ENCODE peak calls at places on chromosomes 6 and 20, in ten cellular contexts. H is neural progenitor cell, I is tibial nerve, F is colonic mucosa, J is K562, O is dorsolateral prefrontal cortex, X is pancreas, G is transverse colon, U is Peyer's patch, W is spleen. N is an unnamed sample.

GRCh38 chr6:41734666-41735426 is 562 bp downstream of the TFEB start:
- DNase-seq in H (peak), I (peak), F (peak), J (peak), O (peak), X (peak), G (peak), U (peak), W (peak), N (peak)

GRCh38 chr6:134774244-134774643 is 175.7 kb downstream of the ALDH8A1 start:
- DNase-seq in H (no peak), I (no peak), F (no peak), J (no peak), O (no peak), X (no peak), G (no peak), U (no peak), W (no peak), N (no peak)

GRCh38 chr20:21708738-21709534 is 3.5 kb downstream of the PAX1 start:
- DNase-seq in H (no peak), I (no peak), F (no peak), J (no peak), O (no peak), X (no peak), G (no peak), U (no peak), W (no peak), N (no peak)

GRCh38 chr20:49641683-49642649 is 71.7 kb downstream of the B4GALT5 start:
- DNase-seq in H (peak), I (no peak), F (peak), J (no peak), O (no peak), X (no peak), G (peak), U (no peak), W (no peak), N (no peak)

GRCh38 chr6:34242252-34243130 is 5.8 kb downstream of the HMGA1 start:
- DNase-seq in H (no peak), I (no peak), F (no peak), J (no peak), O (no peak), X (no peak), G (no peak), U (no peak), W (peak), N (no peak)

GRCh38 chr6:65088575-65088974 is 618.5 kb downstream of the EYS start:
- DNase-seq in H (no peak), I (no peak), F (no peak), J (no peak), O (no peak), X (no peak), G (no peak), U (no peak), W (no peak), N (no peak)

GRCh38 chr6:5215181-5215580 is 45.6 kb downstream of the LYRM4 start:
- DNase-seq in H (no peak), I (no peak), F (no peak), J (no peak), O (no peak), X (no peak), G (no peak), U (no peak), W (no peak), N (no peak)

GRCh38 chr20:59832406-59833156 is 100.9 kb downstream of the SYCP2 start:
- DNase-seq in H (no peak), I (no peak), F (peak), J (no peak), O (no peak), X (no peak), G (no peak), U (no peak), W (peak), N (no peak)

GRCh38 chr6:2853766-2854393 is 12.2 kb upstream of the SERPINB1 start:
- DNase-seq in H (peak), I (no peak), F (no peak), J (peak), O (no peak), X (no peak), G (peak), U (peak), W (no peak), N (peak)

GRCh38 chr20:63495771-63496403 is 3.0 kb downstream of the EEF1A2 start:
- DNase-seq in H (peak), I (peak), F (peak), J (peak), O (no peak), X (peak), G (peak), U (peak), W (peak), N (peak)

GRCh38 chr6:73451166-73452106 is 661 bp downstream of the CGAS start:
- DNase-seq in H (peak), I (no peak), F (peak), J (no peak), O (no peak), X (peak), G (peak), U (peak), W (peak), N (peak)

GRCh38 chr6:13384966-13385365 is 56.6 kb upstream of the TBC1D7 start:
- DNase-seq in H (no peak), I (no peak), F (no peak), J (no peak), O (no peak), X (no peak), G (no peak), U (no peak), W (no peak), N (no peak)

GRCh38 chr6:45591306-45591705 is 213.6 kb upstream of the SUPT3H start:
- DNase-seq in H (no peak), I (no peak), F (no peak), J (no peak), O (no peak), X (no peak), G (no peak), U (no peak), W (no peak), N (no peak)

GRCh38 chr6:36139991-36140710 is 9.8 kb downstream of the MAPK13 start:
- DNase-seq in H (no peak), I (no peak), F (no peak), J (peak), O (no peak), X (no peak), G (no peak), U (no peak), W (no peak), N (no peak)

GRCh38 chr6:87993331-87993730 is 54.3 kb upstream of the SPACA1 start:
- DNase-seq in H (no peak), I (no peak), F (no peak), J (no peak), O (peak), X (no peak), G (no peak), U (no peak), W (no peak), N (no peak)

GRCh38 chr6:168155193-168155592 is 76.2 kb upstream of the FRMD1 start:
- DNase-seq in H (no peak), I (no peak), F (no peak), J (no peak), O (no peak), X (no peak), G (no peak), U (no peak), W (no peak), N (no peak)

GRCh38 chr6:44630125-44631028 is 242.9 kb downstream of the CDC5L start:
- DNase-seq in H (peak), I (no peak), F (no peak), J (peak), O (no peak), X (no peak), G (peak), U (no peak), W (no peak), N (no peak)

GRCh38 chr6:148761532-148761951 is 14.7 kb downstream of the UST start:
- DNase-seq in H (no peak), I (no peak), F (no peak), J (no peak), O (no peak), X (no peak), G (peak), U (peak), W (peak), N (peak)

GRCh38 chr6:34027445-34027936 is 118.4 kb downstream of the GRM4 start:
- DNase-seq in H (peak), I (no peak), F (peak), J (peak), O (no peak), X (no peak), G (peak), U (peak), W (peak), N (peak)

GRCh38 chr6:8080338-8081151 is 16.4 kb upstream of the BLOC1S5 start:
- DNase-seq in H (no peak), I (no peak), F (no peak), J (peak), O (no peak), X (no peak), G (no peak), U (no peak), W (no peak), N (no peak)

GRCh38 chr6:82970853-82971252 is 94.8 kb downstream of the UBE3D start:
- DNase-seq in H (no peak), I (no peak), F (no peak), J (no peak), O (no peak), X (no peak), G (no peak), U (no peak), W (no peak), N (no peak)

GRCh38 chr20:62159835-62160234 is 16.3 kb downstream of the SS18L1 start:
- DNase-seq in H (no peak), I (no peak), F (no peak), J (peak), O (peak), X (no peak), G (no peak), U (no peak), W (no peak), N (no peak)

GRCh38 chr6:90574610-90575009 is 12.3 kb downstream of the MAP3K7 start:
- DNase-seq in H (no peak), I (no peak), F (no peak), J (no peak), O (no peak), X (no peak), G (no peak), U (no peak), W (no peak), N (no peak)
- TF ChIP-seq CTCF in H (no peak), I (no peak), F (no peak), J (peak), O (peak), X (no peak), G (no peak), U (no peak), W (no peak), N (no peak)

DNA sequence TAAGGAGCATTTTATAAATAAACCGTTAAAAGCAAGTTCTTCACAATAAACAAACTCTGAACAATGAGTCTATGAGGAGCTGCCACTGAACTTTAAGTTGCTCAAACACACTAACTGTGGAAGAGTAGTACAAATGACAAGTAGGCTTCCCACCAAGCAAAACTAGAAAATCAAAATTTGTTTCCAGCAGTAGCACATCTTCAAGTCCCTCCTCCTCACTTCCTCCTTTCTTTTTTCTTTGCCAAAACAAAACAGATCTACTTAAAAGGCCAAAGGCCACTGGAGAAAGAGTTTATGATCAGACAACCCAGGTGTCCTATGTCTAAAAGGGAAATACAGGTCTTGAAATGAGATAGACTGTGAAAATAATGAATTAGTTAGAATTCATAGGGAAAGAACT is 17.1 kb upstream of the FAM135A start:
- DNase-seq in H (no peak), I (no peak), F (no peak), J (peak), O (no peak), X (no peak), G (no peak), U (no peak), W (no peak), N (no peak)
- H3K27ac ChIP-seq in H (no peak), I (no peak), F (peak), J (peak), O (no peak), X (peak), G (peak), U (peak), W (no peak), N (no peak)

DNA sequence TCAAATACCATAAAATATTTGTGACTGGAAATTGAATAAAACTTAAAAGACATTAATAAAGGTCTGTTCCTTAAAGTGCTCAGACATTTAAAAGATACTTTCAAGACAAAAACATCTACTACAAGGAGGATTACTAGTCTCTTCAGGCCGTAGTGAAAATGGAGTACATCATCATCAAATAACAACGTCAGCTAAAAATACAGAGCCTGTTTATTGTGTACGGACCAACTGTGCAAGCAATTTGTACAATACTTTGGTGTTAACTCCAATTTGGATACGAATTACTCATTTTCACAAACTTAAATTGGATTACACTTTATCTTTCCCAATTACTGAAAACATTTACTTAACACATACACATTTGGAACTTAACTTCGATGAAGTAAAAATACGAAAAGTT is 852 bp downstream of the CYP39A1 start:
- DNase-seq in H (no peak), I (no peak), F (no peak), J (no peak), O (no peak), X (no peak), G (no peak), U (no peak), W (no peak), N (no peak)
- H3K4me3 ChIP-seq in H (peak), I (peak), F (peak), J (no peak), O (peak), X (peak), G (no peak), U (no peak), W (peak), N (no peak)

GRCh38 chr20:57938158-57939108 is 228.6 kb upstream of the PMEPA1 start:
- DNase-seq in H (no peak), I (no peak), F (no peak), J (no peak), O (no peak), X (no peak), G (no peak), U (no peak), W (no peak), N (no peak)
- TF ChIP-seq CTCF in H (peak), I (no peak), F (no peak), J (no peak), O (no peak), X (no peak), G (no peak), U (no peak), W (no peak), N (no peak)

DNA sequence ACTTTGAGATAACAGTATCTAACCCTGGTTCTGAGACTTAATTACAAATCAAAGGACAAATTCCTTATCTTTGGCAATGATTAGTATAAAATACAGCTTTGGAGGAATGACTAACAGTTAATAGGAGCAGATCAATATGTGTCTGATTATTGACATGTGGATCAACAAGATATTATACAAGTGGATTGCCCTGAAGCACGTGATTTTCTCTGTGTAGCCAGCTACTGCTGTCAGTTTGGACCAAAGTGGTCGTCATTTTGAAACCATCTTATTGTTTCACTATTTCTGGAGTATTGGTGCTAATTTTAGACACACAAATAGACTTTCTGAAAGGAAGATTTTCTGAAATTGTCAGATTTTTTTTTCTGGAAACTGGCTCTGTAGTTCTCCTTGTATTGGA is 6.2 kb upstream of the FLRT3 start:
- DNase-seq in H (no peak), I (no peak), F (no peak), J (no peak), O (no peak), X (no peak), G (no peak), U (no peak), W (no peak), N (no peak)
- H3K27ac ChIP-seq in H (no peak), I (no peak), F (no peak), J (no peak), O (no peak), X (no peak), G (no peak), U (no peak), W (no peak), N (no peak)

GRCh38 chr6:1379810-1380198 is 9.6 kb upstream of the FOXF2 start:
- DNase-seq in H (no peak), I (no peak), F (no peak), J (no peak), O (no peak), X (no peak), G (no peak), U (no peak), W (no peak), N (no peak)
- H3K4me3 ChIP-seq in H (no peak), I (no peak), F (no peak), J (no peak), O (peak), X (no peak), G (no peak), U (no peak), W (no peak), N (no peak)